ENCODE peak calls at places on chromosomes 16 and 17, in nine cellular contexts. R is lower lobe of right lung, F is nephron progenitor cell, Q is progenitor cell of endocrine pancreas, E is heart right ventricle, X is H9, A is tibial nerve, O is esophagus squamous epithelium, N is fibroblast of the aortic adventitia. U is an unnamed sample.

GRCh38 chr16:81446318-81447275 is 2.0 kb downstream of the CMIP start:
- DNase-seq in X (no peak), F (no peak), O (no peak), A (no peak), Q (no peak), R (no peak), E (no peak), N (peak), U (no peak)

GRCh38 chr16:68792465-68793324 is 50.6 kb upstream of the TANGO6 start:
- DNase-seq in R (no peak), F (no peak), N (peak), A (no peak), E (no peak), Q (no peak), O (no peak), X (no peak), U (peak)

GRCh38 chr16:79632289-79632688 is 31.8 kb upstream of the MAF start:
- DNase-seq in R (no peak), F (no peak), E (no peak), N (no peak), A (peak), X (no peak), O (no peak), Q (no peak), U (no peak)

GRCh38 chr16:29900102-29900887 is at the start of gene ASPHD1:
- DNase-seq in E (peak), N (peak), R (peak), X (peak), Q (peak), F (peak), O (no peak), A (peak), U (no peak)

GRCh38 chr17:14580494-14580893 is 279.6 kb downstream of the HS3ST3B1 start:
- DNase-seq in X (no peak), R (no peak), E (no peak), N (no peak), O (no peak), F (no peak), A (no peak), Q (no peak), U (no peak)

GRCh38 chr17:56914641-56915263 is 903 bp upstream of the TRIM25 start:
- DNase-seq in O (no peak), X (no peak), N (no peak), A (no peak), E (no peak), Q (no peak), R (no peak), F (no peak), U (no peak)

GRCh38 chr16:57144027-57144426 is 41.8 kb downstream of the PSME3IP1 start:
- DNase-seq in F (no peak), R (no peak), O (no peak), N (no peak), E (no peak), Q (no peak), A (no peak), X (no peak), U (no peak)

GRCh38 chr16:75238132-75238852 is 13.1 kb downstream of the BCAR1 start:
- DNase-seq in F (no peak), R (peak), N (peak), X (peak), E (peak), Q (no peak), O (no peak), A (peak), U (peak)

GRCh38 chr17:29747660-29748059 is 124.9 kb upstream of the CORO6 start:
- DNase-seq in E (no peak), O (no peak), N (no peak), Q (no peak), R (no peak), F (no peak), X (no peak), A (no peak), U (no peak)

GRCh38 chr17:79109584-79109983 is 35.0 kb downstream of the ENGASE start:
- DNase-seq in Q (no peak), E (no peak), O (no peak), F (no peak), R (no peak), X (peak), N (no peak), A (no peak), U (no peak)
- TF ChIP-seq CTCF in Q (peak), E (no peak), O (no peak), F (no peak), R (no peak), X (peak), N (peak), A (no peak), U (peak)

GRCh38 chr17:1894753-1895339 is 65.0 kb downstream of the RPA1 start:
- DNase-seq in F (no peak), X (no peak), E (no peak), O (no peak), N (no peak), Q (no peak), A (no peak), R (peak), U (no peak)

GRCh38 chr17:1896243-1897163 is 66.7 kb downstream of the RPA1 start:
- DNase-seq in A (no peak), O (no peak), F (no peak), N (no peak), E (no peak), X (no peak), R (no peak), Q (no peak), U (no peak)

GRCh38 chr17:1898332-1898731 is 68.5 kb downstream of the RPA1 start:
- DNase-seq in E (no peak), F (no peak), X (no peak), Q (no peak), A (no peak), N (no peak), R (no peak), O (no peak), U (no peak)

GRCh38 chr17:1898872-1899271 is 69.1 kb downstream of the RPA1 start:
- DNase-seq in R (no peak), X (no peak), O (no peak), F (no peak), A (no peak), Q (no peak), E (no peak), N (no peak), U (no peak)

DNA sequence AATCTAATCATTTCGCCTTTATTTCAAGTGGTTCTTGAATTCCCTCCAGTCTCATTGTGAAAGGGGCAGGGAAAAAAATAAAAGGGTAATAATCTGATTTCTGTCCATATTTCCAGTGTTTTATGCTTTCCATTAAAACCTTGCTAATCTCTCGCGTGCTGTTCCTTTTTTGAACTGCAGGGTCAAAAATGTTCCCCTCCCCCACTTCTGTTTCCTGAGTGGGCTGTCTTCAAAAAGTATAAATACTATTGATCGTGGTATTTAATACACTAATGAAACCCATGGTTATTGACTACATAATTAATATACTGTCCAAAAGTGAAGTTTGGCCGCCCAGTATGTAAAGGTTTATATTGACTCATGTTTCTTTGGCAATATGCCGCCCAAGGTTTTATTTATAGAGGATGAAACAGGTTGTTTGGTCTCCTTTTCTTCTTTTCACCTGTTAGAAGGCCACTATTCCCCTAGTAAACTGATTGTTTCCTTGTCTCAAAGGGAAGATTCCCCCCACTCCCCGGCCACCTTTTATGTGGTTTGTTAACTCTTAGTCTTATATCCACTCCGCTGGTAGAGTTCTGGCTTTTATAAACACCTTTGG is 69.7 kb downstream of the RPA1 start:
- DNase-seq in F (no peak), E (no peak), O (no peak), A (no peak), N (no peak), R (no peak), X (no peak), Q (no peak), U (no peak)
- TF ChIP-seq CTCF in F (peak), E (no peak), O (peak), A (no peak), N (peak), R (no peak), X (peak), Q (peak), U (peak)

DNA sequence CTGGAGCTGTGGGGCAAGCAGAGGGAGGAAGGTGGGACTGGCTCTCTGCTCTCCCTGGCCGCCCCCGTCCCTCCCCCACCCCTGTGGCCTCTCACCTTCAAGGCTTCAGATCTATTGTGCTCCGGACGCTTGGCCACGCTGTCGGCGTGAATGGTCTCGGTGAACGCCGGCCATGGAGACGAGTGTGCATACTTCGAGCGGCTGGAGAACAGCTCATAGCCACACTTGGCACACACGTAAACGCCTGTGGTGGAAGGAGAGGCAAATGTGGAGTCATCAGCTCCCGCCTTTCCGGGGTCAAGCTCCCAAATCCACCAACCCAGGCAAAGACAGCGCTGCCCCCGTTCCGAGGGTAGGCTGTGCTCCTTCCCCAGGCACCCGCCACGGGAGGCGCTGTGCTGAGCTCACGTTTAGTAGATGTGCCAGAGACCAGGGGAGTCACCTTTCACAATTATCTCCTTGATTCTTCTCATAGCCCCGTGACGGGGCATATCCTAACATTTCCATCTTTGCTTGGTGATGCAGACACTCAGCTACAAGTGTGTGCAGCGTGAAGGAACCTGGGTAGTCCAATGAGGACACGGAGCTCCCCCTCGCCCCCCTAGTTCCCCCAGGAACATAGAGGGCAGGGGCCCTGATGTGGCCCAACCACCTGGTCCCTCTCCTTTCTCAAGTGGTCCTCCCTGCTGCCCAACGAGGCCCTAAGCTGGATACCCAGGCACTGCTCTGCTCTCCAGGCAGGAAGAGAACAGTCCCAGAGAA is 1.7 kb downstream of the MSRB1 start:
- DNase-seq in F (no peak), R (no peak), O (no peak), A (no peak), Q (no peak), E (no peak), N (no peak), X (peak), U (peak)
- TF ChIP-seq CTCF in F (no peak), R (no peak), O (no peak), A (no peak), Q (peak), E (no peak), N (no peak), X (peak), U (peak)

GRCh38 chr16:72963508-72963907 is 84.4 kb downstream of the ZFHX3 start:
- DNase-seq in Q (no peak), E (no peak), R (no peak), F (no peak), X (no peak), O (no peak), A (no peak), N (no peak), U (no peak)

GRCh38 chr16:72962347-72962746 is 85.6 kb downstream of the ZFHX3 start:
- DNase-seq in Q (no peak), E (no peak), O (no peak), N (no peak), X (no peak), A (no peak), F (no peak), R (no peak), U (no peak)

GRCh38 chr16:72961115-72961832 is 86.7 kb downstream of the ZFHX3 start:
- DNase-seq in F (no peak), Q (no peak), X (no peak), O (no peak), E (no peak), N (no peak), A (no peak), R (no peak), U (no peak)

GRCh38 chr16:72961863-72962262 is 86.1 kb downstream of the ZFHX3 start:
- DNase-seq in X (peak), Q (no peak), E (no peak), F (no peak), R (no peak), O (no peak), N (no peak), A (no peak), U (no peak)

DNA sequence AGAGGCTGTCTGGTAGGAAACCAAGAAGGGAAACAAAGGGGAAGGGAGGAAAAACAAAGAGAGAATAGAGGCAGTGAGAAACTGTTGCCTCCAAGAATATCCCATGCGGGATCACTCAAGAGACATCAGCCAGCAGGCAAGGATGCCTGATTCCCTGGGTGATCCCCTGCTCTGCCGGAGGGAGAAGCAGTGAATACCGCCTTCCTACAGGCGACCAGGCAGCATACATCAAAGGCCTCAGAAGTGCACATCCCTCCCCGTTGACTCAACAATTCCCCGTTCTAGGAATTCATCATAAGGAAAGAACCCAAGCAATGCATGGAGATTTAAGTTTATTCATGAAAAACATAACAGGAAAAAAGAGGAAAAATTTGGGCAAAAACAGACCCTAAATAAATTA is 84.0 kb downstream of the ZFHX3 start:
- DNase-seq in Q (no peak), O (no peak), A (no peak), F (no peak), E (no peak), X (no peak), N (no peak), R (no peak), U (no peak)
- TF ChIP-seq CTCF in Q (no peak), O (no peak), A (no peak), F (no peak), E (no peak), X (no peak), N (no peak), R (no peak), U (no peak)

GRCh38 chr17:44901323-44901965 is 2.2 kb upstream of the EFTUD2 start:
- DNase-seq in N (peak), O (no peak), Q (no peak), F (no peak), E (no peak), R (no peak), A (no peak), X (no peak), U (no peak)
- TF ChIP-seq CTCF in N (peak), O (no peak), Q (no peak), F (no peak), E (no peak), R (no peak), A (no peak), X (no peak), U (peak)

DNA sequence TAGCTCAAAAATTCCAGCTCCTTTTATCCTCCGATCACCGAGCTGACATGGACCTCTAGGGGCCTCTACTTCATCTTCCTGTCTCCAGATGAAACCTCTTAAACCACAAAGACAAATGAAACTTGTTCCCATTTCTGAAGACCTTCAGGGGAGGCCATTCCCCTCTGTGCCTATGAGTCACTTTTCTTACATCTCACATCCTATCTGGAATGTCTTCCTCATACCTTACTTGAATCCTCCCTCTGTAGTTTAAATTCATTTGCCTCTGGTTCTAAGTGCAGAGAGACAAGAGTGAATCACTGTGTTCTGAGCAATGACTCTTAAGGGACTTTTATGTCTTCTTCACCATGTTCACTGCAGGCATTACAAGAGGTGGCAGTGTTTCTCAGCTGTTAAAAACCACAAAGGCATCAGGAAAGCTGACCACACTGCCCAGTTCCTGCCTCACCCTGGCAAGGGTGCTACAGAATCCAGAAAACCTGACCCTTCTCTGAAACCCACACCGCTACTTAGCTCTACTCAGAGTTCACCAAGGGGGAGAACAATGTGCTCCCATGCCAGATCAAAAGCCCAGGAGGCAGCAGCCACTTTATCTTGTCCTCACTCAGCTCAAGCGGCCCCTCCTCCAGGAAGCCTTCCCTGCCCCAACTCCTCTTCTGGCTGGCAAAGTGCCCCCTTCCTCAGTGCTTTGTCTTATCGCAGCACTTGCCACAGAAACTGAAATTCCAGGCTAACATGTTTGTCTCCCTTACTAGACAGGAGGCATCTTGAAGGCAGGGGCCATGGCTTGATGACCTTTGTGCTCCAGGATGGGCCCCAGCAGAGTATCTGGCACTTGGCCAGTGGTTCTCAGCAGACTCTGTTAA is 6.4 kb downstream of the CUEDC1 start:
- DNase-seq in Q (no peak), F (no peak), R (peak), N (peak), X (no peak), A (no peak), E (no peak), O (no peak), U (peak)
- TF ChIP-seq CTCF in Q (no peak), F (no peak), R (peak), N (peak), X (no peak), A (no peak), E (peak), O (no peak), U (no peak)

DNA sequence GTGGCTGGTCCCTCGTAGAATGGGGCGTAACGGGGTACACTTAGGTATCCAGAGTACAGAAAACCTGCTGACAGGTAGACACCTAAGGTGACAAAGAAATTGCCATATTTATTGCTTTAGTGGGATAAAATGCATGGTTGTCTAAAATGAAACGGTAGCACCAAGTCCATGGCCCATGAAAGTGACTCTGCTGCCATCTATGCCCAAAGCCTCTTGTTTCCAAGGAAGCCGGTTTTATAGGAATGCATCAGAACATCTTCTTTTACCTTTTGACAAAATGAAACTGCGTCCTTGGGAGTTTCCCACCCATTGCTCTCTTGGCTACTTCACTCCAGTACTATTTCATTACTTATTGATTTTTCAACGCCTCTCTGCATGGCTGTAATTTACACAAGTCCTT is 151.3 kb upstream of the ZFHX3 start:
- DNase-seq in Q (no peak), N (no peak), O (no peak), A (no peak), E (no peak), R (no peak), X (no peak), F (no peak), U (no peak)
- TF ChIP-seq CTCF in Q (no peak), N (no peak), O (no peak), A (no peak), E (no peak), R (no peak), X (no peak), F (no peak), U (no peak)

GRCh38 chr17:48132375-48132774 is 24.8 kb downstream of the SNX11 start:
- DNase-seq in O (no peak), R (no peak), A (no peak), Q (no peak), E (no peak), F (no peak), N (no peak), X (no peak), U (no peak)

GRCh38 chr17:48139948-48140347 is 32.4 kb downstream of the SNX11 start:
- DNase-seq in E (no peak), X (no peak), Q (no peak), F (no peak), A (no peak), O (no peak), N (no peak), R (no peak), U (no peak)

GRCh38 chr17:48137658-48138057 is 30.1 kb downstream of the SNX11 start:
- DNase-seq in A (no peak), N (no peak), R (no peak), F (no peak), X (no peak), E (no peak), O (no peak), Q (no peak), U (no peak)

GRCh38 chr17:48131216-48131824 is 23.8 kb downstream of the SNX11 start:
- DNase-seq in F (peak), Q (peak), N (peak), E (peak), X (peak), R (no peak), O (no peak), A (peak), U (peak)

DNA sequence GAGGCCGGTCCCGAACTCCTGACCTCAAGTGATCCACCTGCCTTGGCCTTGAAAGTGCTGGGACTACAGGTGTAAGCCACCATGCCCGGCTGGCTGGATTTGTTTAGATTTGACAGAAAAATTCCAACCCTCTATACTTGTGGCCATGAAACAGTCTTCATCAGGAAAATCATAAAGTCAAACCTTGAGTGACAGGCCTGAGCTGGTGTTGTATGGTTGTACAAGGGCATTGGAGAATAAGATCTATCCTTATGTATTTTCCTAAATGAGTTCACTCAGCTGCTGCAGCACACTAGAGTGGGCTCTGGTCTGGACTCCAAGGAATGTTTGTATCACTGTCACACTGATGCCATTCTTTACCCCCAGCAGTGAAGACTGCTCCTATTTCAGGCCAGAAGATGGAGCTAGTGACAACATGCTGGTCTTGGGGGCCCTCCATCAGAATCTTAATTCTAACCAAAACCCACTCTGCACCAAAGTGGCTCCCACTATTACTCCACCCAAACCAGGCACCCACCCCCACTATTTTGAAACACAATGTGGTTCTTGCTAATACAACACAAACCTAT is 27.4 kb downstream of the SNX11 start:
- DNase-seq in E (no peak), Q (no peak), A (no peak), F (no peak), X (peak), O (no peak), R (no peak), N (no peak), U (no peak)
- TF ChIP-seq CTCF in E (no peak), Q (peak), A (no peak), F (no peak), X (peak), O (no peak), R (no peak), N (no peak), U (no peak)

U was measured in astrocyte of the cerebellum.